ENCODE peak calls at places on chromosomes 16 and 17, in eight cellular contexts. E, C, T, Q, M, N, X and Z are unnamed samples.

GRCh38 chr17:81135503-81136283 is 29.6 kb upstream of the PVALEF start:
- DNase-seq in E (no peak), C (no peak), T (peak; percentile 47), Q (no peak), M (no peak), N (no peak), X (no peak), Z (no peak)

GRCh38 chr17:51079049-51079448 is 41.6 kb downstream of the SPAG9 start:
- DNase-seq in E (peak; percentile 24), C (peak; percentile 14), T (no peak), Q (no peak), M (no peak), N (no peak), X (no peak), Z (no peak)

GRCh38 chr17:82023447-82024241 is 539 bp downstream of the LRRC45 start:
- DNase-seq in E (peak; percentile 43), C (peak; percentile 41), T (no peak), Q (no peak), M (no peak), N (no peak), X (no peak), Z (no peak)

GRCh38 chr17:76351526-76352071 is 2.1 kb downstream of the PRPSAP1 start:
- DNase-seq in E (no peak), C (no peak), T (no peak), Q (no peak), M (no peak), N (no peak), X (no peak), Z (no peak)

GRCh38 chr16:3023415-3023668 is 400 bp downstream of the HCFC1R1 start:
- DNase-seq in E (peak; percentile 78), C (peak; percentile 95), T (peak; percentile 69), Q (peak; percentile 50), M (peak; percentile 35), N (no peak), X (no peak), Z (peak; percentile 76)

GRCh38 chr17:68612923-68613292 is 11.7 kb upstream of the FAM20A start:
- DNase-seq in E (no peak), C (no peak), T (no peak), Q (no peak), M (no peak), N (no peak), X (no peak), Z (no peak)

GRCh38 chr17:79621151-79621940 is 10.5 kb upstream of the RBFOX3 start:
- DNase-seq in E (no peak), C (no peak), T (no peak), Q (no peak), M (no peak), N (peak; percentile 2), X (no peak), Z (no peak)

GRCh38 chr17:78147315-78147998 is 1.3 kb downstream of the C17orf99 start:
- DNase-seq in E (no peak), C (no peak), T (no peak), Q (no peak), M (no peak), N (no peak), X (no peak), Z (no peak)

GRCh38 chr17:77096570-77097214 is 44.1 kb upstream of the SEC14L1 start:
- DNase-seq in E (peak; percentile 64), C (no peak), T (no peak), Q (no peak), M (no peak), N (no peak), X (no peak), Z (peak; percentile 63)

GRCh38 chr17:77433385-77434135 is 292.8 kb downstream of the SEC14L1 start:
- DNase-seq in E (peak; percentile 76), C (no peak), T (no peak), Q (no peak), M (no peak), N (no peak), X (no peak), Z (no peak)

GRCh38 chr17:29449865-29450671 is 59.9 kb downstream of the TAOK1 start:
- DNase-seq in E (no peak), C (no peak), T (no peak), Q (no peak), M (no peak), N (no peak), X (no peak), Z (no peak)